ENCODE peak calls at places on chromosomes 6 and 20, in six cellular contexts. J is GM12878, V is K562, B is SK-N-SH, R is H1, E is HepG2. G is an unnamed sample.

GRCh38 chr6:12410946-12411345 is 120.8 kb downstream of the EDN1 start:
- DNase-seq in E (no peak), B (no peak), V (no peak), R (no peak), J (no peak), G (no peak)

GRCh38 chr6:53682654-53683053 is 17.1 kb upstream of the KLHL31 start:
- DNase-seq in V (no peak), J (no peak), R (no peak), B (no peak), E (no peak), G (no peak)

GRCh38 chr6:9890469-9890868 is 524.4 kb downstream of the TFAP2A start:
- DNase-seq in B (no peak), V (no peak), J (no peak), E (no peak), R (no peak), G (no peak)

GRCh38 chr6:27871919-27872633 is 40.1 kb downstream of the OR2B2 start:
- DNase-seq in B (peak; percentile 91), J (peak; percentile 99), V (no peak), R (peak; percentile 89), E (no peak), G (peak; percentile 95)

GRCh38 chr20:33282991-33283555 is at the start of gene BPIFB1:
- DNase-seq in J (no peak), R (no peak), B (no peak), V (no peak), E (peak; percentile 46), G (no peak)

GRCh38 chr6:86148586-86148985 is 505.9 kb upstream of the SYNCRIP start:
- DNase-seq in V (no peak), J (no peak), B (no peak), R (no peak), E (no peak), G (no peak)

GRCh38 chr6:155883741-155884140 is 428.1 kb upstream of the NOX3 start:
- DNase-seq in V (no peak), B (no peak), R (no peak), E (no peak), J (no peak), G (no peak)

GRCh38 chr20:60361761-60362410 is 403.7 kb downstream of the CDH26 start:
- DNase-seq in J (no peak), V (no peak), E (no peak), B (no peak), R (no peak), G (no peak)

GRCh38 chr6:3287976-3288707 is 29.4 kb downstream of the PSMG4 start:
- DNase-seq in R (no peak), J (no peak), E (no peak), B (no peak), V (peak; percentile 92), G (no peak)

GRCh38 chr6:3876866-3877265 is 27.7 kb downstream of the FAM50B start:
- DNase-seq in E (no peak), J (no peak), B (no peak), R (no peak), V (no peak), G (no peak)

GRCh38 chr6:121868191-121868590 is 432.7 kb downstream of the GJA1 start:
- DNase-seq in J (no peak), R (no peak), E (no peak), B (no peak), V (no peak), G (no peak)

GRCh38 chr6:104640141-104640700 is 219.5 kb downstream of the HACE1 start:
- DNase-seq in J (no peak), V (no peak), R (no peak), E (no peak), B (no peak), G (no peak)

DNA sequence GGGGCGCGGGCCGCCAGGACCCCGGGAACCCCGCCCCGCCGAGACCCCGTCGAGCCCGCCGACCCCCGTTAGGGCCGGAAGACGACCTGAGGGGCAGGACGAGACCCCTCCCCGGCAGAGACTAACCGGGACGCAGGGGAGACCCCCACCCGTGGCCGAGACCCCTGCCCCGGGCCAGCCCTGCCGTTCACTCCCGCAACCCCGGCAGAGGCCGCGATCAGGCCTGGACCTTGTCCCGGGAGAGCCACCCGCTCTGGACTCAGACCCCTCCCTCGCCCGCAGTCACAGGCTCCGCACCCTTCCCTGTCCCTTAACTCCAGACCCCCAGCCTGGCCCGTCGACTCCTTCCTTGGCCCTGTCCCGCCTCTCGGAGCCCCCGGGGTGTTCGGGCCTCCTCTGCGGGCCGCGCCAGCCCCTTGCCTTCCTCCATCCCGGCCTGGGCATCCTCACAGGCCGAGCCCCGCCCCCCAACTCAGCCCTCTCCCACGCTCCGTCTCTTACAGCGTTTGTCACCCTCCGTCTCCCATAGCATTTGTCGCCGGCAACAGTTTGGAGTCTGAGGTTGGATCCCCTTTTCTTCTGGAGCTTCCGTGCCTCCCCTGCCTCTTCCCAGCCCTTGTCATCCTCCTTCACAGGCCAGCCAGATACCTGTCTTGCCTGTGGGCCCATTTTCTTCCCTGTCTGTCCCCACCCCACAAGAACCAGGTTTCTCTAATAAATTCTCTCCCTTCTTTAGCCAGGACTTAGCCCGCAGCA is 569 bp downstream of the TCEA2 start:
- DNase-seq in B (peak; percentile 76), J (no peak), V (peak; percentile 59), E (no peak), R (no peak), G (no peak)
- TF ChIP-seq GABPA in B (no peak), J (no peak), V (no peak), E (peak; percentile 16), R (no peak), G (no peak)

GRCh38 chr6:158836625-158837311 is 17.6 kb upstream of the EZR start:
- DNase-seq in B (no peak), V (no peak), R (no peak), J (no peak), E (no peak), G (peak; percentile 15)

GRCh38 chr6:158839796-158840195 is 20.6 kb upstream of the EZR start:
- DNase-seq in B (no peak), E (no peak), J (no peak), R (no peak), V (no peak), G (no peak)

GRCh38 chr6:158834675-158835385 is 15.7 kb upstream of the EZR start:
- DNase-seq in R (no peak), E (no peak), B (no peak), J (no peak), V (no peak), G (no peak)

GRCh38 chr6:158837684-158838625 is 18.8 kb upstream of the EZR start:
- DNase-seq in E (no peak), B (peak; percentile 61), V (no peak), J (no peak), R (no peak), G (no peak)

DNA sequence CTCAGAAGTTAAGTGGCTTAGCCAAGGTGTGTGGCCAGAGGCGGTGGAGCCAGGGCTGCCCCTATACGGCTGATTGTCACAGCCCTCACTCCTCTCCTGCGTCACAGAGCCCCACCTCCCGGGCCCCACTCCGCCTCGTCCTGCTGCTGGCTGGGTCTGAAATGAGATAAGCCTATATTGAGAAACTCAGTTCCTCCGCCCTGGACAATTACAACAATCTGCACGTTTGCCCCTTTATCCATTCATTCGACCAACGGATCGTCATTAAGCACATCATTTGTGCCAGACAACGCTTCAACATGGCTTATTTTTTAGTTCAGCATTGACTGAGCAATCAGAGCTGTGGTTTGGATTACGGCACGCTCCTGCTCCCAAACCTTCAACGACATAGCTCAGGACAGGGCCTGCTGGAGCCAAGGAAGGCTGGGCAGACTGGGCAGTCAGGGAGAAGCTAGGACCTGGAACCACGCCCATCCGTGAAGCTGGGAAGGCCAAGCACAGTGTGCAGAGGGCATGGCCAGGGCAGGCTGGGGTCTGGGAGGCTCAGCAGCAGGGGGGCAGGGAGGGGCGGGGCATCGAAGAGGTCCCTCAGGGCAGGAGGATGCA is 16.6 kb upstream of the EZR start:
- DNase-seq in J (no peak), R (no peak), V (peak; percentile 92), E (peak; percentile 40), B (no peak), G (peak; percentile 9)
- H3K4me3 ChIP-seq in J (no peak overlapping the region), R (no peak overlapping the region), V (peak overlapping the region; percentile 15), E (peak overlapping the region; percentile 35), B (no peak overlapping the region), G (no peak overlapping the region)

GRCh38 chr6:170007468-170008240 is 256.2 kb downstream of the ERMARD start:
- DNase-seq in V (no peak), J (no peak), R (no peak), B (peak; percentile 82), E (no peak), G (no peak)
- H3K27ac ChIP-seq in V (no peak overlapping the region), J (no peak overlapping the region), R (peak overlapping the region; percentile 77), B (peak overlapping the region; percentile 92), E (no peak overlapping the region), G (no peak overlapping the region)

GRCh38 chr6:161631676-161632194 is 357.9 kb upstream of the AGPAT4 start:
- DNase-seq in E (no peak), B (peak; percentile 51), V (no peak), J (no peak), R (no peak), G (no peak)
- TF ChIP-seq GABPA in E (no peak), B (no peak), V (no peak), J (no peak), R (no peak), G (no peak)

GRCh38 chr6:106614131-106614530 is 15.2 kb downstream of the RTN4IP1 start:
- DNase-seq in R (no peak), E (no peak), V (no peak), B (no peak), J (no peak), G (no peak)
- H3K4me3 ChIP-seq in R (peak overlapping the region; percentile 31), E (no peak overlapping the region), V (no peak overlapping the region), B (no peak overlapping the region), J (no peak overlapping the region), G (no peak overlapping the region)

DNA sequence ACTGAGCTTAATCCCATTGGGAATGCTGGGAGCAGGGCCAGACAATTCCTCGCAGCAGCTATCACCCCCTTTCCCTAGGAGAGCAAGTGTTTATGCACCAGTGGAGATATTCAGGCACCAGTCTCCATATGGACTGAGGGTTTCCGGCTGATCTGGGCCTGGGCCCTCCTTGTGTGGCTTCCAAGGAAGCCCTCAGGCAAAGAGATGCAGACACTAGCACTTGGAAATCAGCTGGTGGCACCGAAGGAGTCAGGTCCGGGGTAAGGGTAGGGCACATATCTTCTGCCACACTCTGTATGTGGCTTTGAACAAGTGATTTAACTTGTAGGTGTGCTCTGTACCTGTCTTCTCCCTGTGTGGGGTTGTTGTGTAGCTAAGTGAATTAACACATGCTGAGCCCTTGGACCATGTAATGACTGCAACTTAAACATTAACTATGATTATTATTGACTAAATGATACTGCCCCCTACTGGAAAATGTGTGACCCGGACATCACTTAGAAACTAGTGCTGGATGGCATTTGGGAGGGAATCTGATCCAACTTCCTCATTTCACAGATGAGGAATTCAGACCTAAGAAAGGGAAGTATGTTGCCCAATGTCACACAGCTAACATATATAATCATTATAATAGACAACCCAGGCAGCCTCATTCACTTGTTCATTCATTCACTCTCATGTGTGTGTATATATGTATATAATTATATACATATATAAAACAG is 19.3 kb upstream of the WFDC2 start:
- DNase-seq in B (peak; percentile 41), J (no peak), R (no peak), E (peak; percentile 66), V (peak; percentile 70), G (peak; percentile 90)
- H3K27ac ChIP-seq in B (no peak overlapping the region), J (no peak overlapping the region), R (no peak overlapping the region), E (no peak overlapping the region), V (no peak overlapping the region), G (no peak overlapping the region)

G was measured in HL-60.